ENCODE peak calls at places on chromosomes 12 and 14, in six cellular contexts. One of them, this sample, is unnamed.

GRCh38 chr12:55693323-55694187 is 14.1 kb downstream of the ITGA7 start:
- DNase-seq in tibial artery: peak; percentile 35
- DNase-seq in body of pancreas: no peak
- DNase-seq in GM12865: no peak
- DNase-seq in H9: peak; percentile 16
- DNase-seq in nephron progenitor cell: no peak
- DNase-seq in this sample: no peak

GRCh38 chr14:101808020-101808641 is 46.6 kb downstream of the PPP2R5C start:
- DNase-seq in GM12865: no peak
- DNase-seq in H9: peak; percentile 81
- DNase-seq in nephron progenitor cell: peak; percentile 58
- DNase-seq in tibial artery: no peak
- DNase-seq in body of pancreas: peak; percentile 58
- DNase-seq in this sample: no peak

GRCh38 chr12:54725233-54725843 is 77.2 kb upstream of the DCD start:
- DNase-seq in tibial artery: no peak
- DNase-seq in H9: peak; percentile 60
- DNase-seq in nephron progenitor cell: peak; percentile 15
- DNase-seq in body of pancreas: no peak
- DNase-seq in GM12865: no peak
- DNase-seq in this sample: no peak

GRCh38 chr12:131671871-131672270 is 39.0 kb upstream of the SFSWAP start:
- DNase-seq in tibial artery: peak; percentile 58
- DNase-seq in body of pancreas: no peak
- DNase-seq in H9: peak; percentile 28
- DNase-seq in GM12865: no peak
- DNase-seq in nephron progenitor cell: no peak
- DNase-seq in this sample: no peak

GRCh38 chr12:68882251-68882964 is 50.6 kb downstream of the CPM start:
- DNase-seq in H9: no peak
- DNase-seq in GM12865: no peak
- DNase-seq in nephron progenitor cell: no peak
- DNase-seq in tibial artery: no peak
- DNase-seq in body of pancreas: no peak
- DNase-seq in this sample: no peak

GRCh38 chr12:108419949-108420348 is 80.8 kb upstream of the CMKLR1 start:
- DNase-seq in GM12865: no peak
- DNase-seq in body of pancreas: no peak
- DNase-seq in H9: no peak
- DNase-seq in nephron progenitor cell: no peak
- DNase-seq in tibial artery: no peak
- DNase-seq in this sample: no peak

GRCh38 chr12:63093084-63093483 is 57.9 kb downstream of the AVPR1A start:
- DNase-seq in nephron progenitor cell: no peak
- DNase-seq in H9: no peak
- DNase-seq in body of pancreas: no peak
- DNase-seq in tibial artery: no peak
- DNase-seq in GM12865: peak; percentile 2
- DNase-seq in this sample: no peak

GRCh38 chr12:56236091-56236490 is 6.2 kb downstream of the SLC39A5 start:
- DNase-seq in H9: no peak
- DNase-seq in nephron progenitor cell: no peak
- DNase-seq in GM12865: no peak
- DNase-seq in body of pancreas: peak; percentile 59
- DNase-seq in tibial artery: no peak
- DNase-seq in this sample: no peak

GRCh38 chr12:115687094-115687493 is 590.4 kb downstream of the MED13L start:
- DNase-seq in body of pancreas: no peak
- DNase-seq in GM12865: no peak
- DNase-seq in tibial artery: no peak
- DNase-seq in H9: no peak
- DNase-seq in nephron progenitor cell: peak; percentile 57
- DNase-seq in this sample: peak; percentile 26

GRCh38 chr12:94545937-94546771 is 86.5 kb upstream of the CEP83 start:
- DNase-seq in body of pancreas: peak; percentile 36
- DNase-seq in H9: peak; percentile 78
- DNase-seq in GM12865: peak; percentile 79
- DNase-seq in tibial artery: no peak
- DNase-seq in nephron progenitor cell: peak; percentile 40
- DNase-seq in this sample: peak; percentile 60

GRCh38 chr12:46664771-46665287 is 161.0 kb downstream of the SLC38A4 start:
- DNase-seq in tibial artery: no peak
- DNase-seq in GM12865: peak; percentile 55
- DNase-seq in nephron progenitor cell: no peak
- DNase-seq in body of pancreas: no peak
- DNase-seq in H9: no peak
- DNase-seq in this sample: no peak

GRCh38 chr12:88993655-88994054 is 358.6 kb downstream of the DUSP6 start:
- DNase-seq in nephron progenitor cell: no peak
- DNase-seq in H9: no peak
- DNase-seq in GM12865: peak; percentile 47
- DNase-seq in body of pancreas: no peak
- DNase-seq in tibial artery: no peak
- DNase-seq in this sample: no peak

GRCh38 chr12:113535100-113535499 is 63.4 kb upstream of the LHX5 start:
- DNase-seq in GM12865: no peak
- DNase-seq in nephron progenitor cell: no peak
- DNase-seq in tibial artery: no peak
- DNase-seq in body of pancreas: no peak
- DNase-seq in H9: no peak
- DNase-seq in this sample: no peak

GRCh38 chr12:115002434-115002833 is 318.5 kb upstream of the TBX3 start:
- DNase-seq in nephron progenitor cell: no peak
- DNase-seq in GM12865: no peak
- DNase-seq in tibial artery: no peak
- DNase-seq in body of pancreas: no peak
- DNase-seq in H9: no peak
- DNase-seq in this sample: no peak

GRCh38 chr12:116404913-116405611 is 127.6 kb upstream of the MED13L start:
- DNase-seq in nephron progenitor cell: no peak
- DNase-seq in body of pancreas: no peak
- DNase-seq in H9: no peak
- DNase-seq in tibial artery: no peak
- DNase-seq in GM12865: no peak
- DNase-seq in this sample: no peak

GRCh38 chr14:97943619-97944018 is 1146.4 kb downstream of the VRK1 start:
- DNase-seq in GM12865: no peak
- DNase-seq in body of pancreas: no peak
- DNase-seq in nephron progenitor cell: no peak
- DNase-seq in H9: no peak
- DNase-seq in tibial artery: no peak
- DNase-seq in this sample: no peak

GRCh38 chr14:102544034-102544744 is 34.6 kb upstream of the ANKRD9 start:
- DNase-seq in body of pancreas: no peak
- DNase-seq in H9: peak; percentile 53
- DNase-seq in tibial artery: no peak
- DNase-seq in GM12865: no peak
- DNase-seq in nephron progenitor cell: peak; percentile 56
- DNase-seq in this sample: no peak

GRCh38 chr14:22106700-22107697 is 433.4 kb upstream of the OR4E1 start:
- DNase-seq in tibial artery: no peak
- DNase-seq in nephron progenitor cell: no peak
- DNase-seq in GM12865: no peak
- DNase-seq in body of pancreas: no peak
- DNase-seq in H9: no peak
- DNase-seq in this sample: no peak

GRCh38 chr12:54439521-54440255 is 20.6 kb upstream of the ITGA5 start:
- DNase-seq in H9: no peak
- DNase-seq in GM12865: peak; percentile 49
- DNase-seq in nephron progenitor cell: no peak
- DNase-seq in body of pancreas: no peak
- DNase-seq in tibial artery: no peak
- DNase-seq in this sample: no peak

GRCh38 chr14:69101331-69101826 is 51.5 kb downstream of the DCAF5 start:
- DNase-seq in H9: no peak
- DNase-seq in body of pancreas: no peak
- DNase-seq in GM12865: peak; percentile 35
- DNase-seq in tibial artery: no peak
- DNase-seq in nephron progenitor cell: no peak
- DNase-seq in this sample: no peak
- TF ChIP-seq CTCF in H9: peak; percentile 70
- TF ChIP-seq CTCF in body of pancreas: peak; percentile 37
- TF ChIP-seq CTCF in GM12865: peak; percentile 13
- TF ChIP-seq CTCF in tibial artery: peak; percentile 62
- TF ChIP-seq CTCF in nephron progenitor cell: no peak
- TF ChIP-seq CTCF in this sample: peak; percentile 58

GRCh38 chr12:112285600-112286401 is 96.4 kb downstream of the HECTD4 start:
- DNase-seq in nephron progenitor cell: no peak
- DNase-seq in GM12865: no peak
- DNase-seq in tibial artery: no peak
- DNase-seq in body of pancreas: no peak
- DNase-seq in H9: no peak
- DNase-seq in this sample: no peak
- TF ChIP-seq CTCF in nephron progenitor cell: no peak
- TF ChIP-seq CTCF in GM12865: no peak
- TF ChIP-seq CTCF in tibial artery: no peak
- TF ChIP-seq CTCF in body of pancreas: no peak
- TF ChIP-seq CTCF in H9: no peak
- TF ChIP-seq CTCF in this sample: no peak

GRCh38 chr12:14390885-14391530 is 25.5 kb downstream of the ATF7IP start:
- DNase-seq in GM12865: no peak
- DNase-seq in tibial artery: no peak
- DNase-seq in H9: no peak
- DNase-seq in nephron progenitor cell: no peak
- DNase-seq in body of pancreas: no peak
- DNase-seq in this sample: no peak

GRCh38 chr12:14395059-14395778 is 29.7 kb downstream of the ATF7IP start:
- DNase-seq in GM12865: peak; percentile 62
- DNase-seq in tibial artery: no peak
- DNase-seq in body of pancreas: no peak
- DNase-seq in H9: no peak
- DNase-seq in nephron progenitor cell: no peak
- DNase-seq in this sample: no peak

GRCh38 chr12:14394317-14395058 is 29.0 kb downstream of the ATF7IP start:
- DNase-seq in tibial artery: no peak
- DNase-seq in H9: no peak
- DNase-seq in GM12865: peak; percentile 83
- DNase-seq in body of pancreas: peak; percentile 46
- DNase-seq in nephron progenitor cell: peak; percentile 4
- DNase-seq in this sample: peak; percentile 38

GRCh38 chr12:14396071-14396470 is 30.6 kb downstream of the ATF7IP start:
- DNase-seq in GM12865: peak; percentile 75
- DNase-seq in tibial artery: no peak
- DNase-seq in H9: no peak
- DNase-seq in nephron progenitor cell: no peak
- DNase-seq in body of pancreas: no peak
- DNase-seq in this sample: no peak

DNA sequence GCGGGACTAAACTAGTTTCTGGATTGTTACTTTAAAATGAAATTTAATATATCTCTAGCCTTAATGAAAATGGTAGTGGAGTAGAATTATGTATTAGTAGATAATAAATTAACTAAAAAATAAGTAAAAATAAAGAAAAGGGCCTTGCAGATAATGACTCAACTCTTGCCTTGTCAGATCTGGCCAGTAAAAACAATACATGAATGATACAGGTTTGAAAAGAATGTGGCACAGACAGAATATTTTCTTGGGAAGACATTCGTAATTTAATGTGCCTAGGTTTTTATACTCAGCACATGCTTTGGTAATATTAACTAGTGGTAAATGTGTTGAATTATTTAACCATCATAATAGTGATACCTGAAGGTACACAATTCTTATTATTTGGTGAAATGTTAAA is 28.3 kb downstream of the ATF7IP start:
- DNase-seq in nephron progenitor cell: no peak
- DNase-seq in GM12865: no peak
- DNase-seq in tibial artery: no peak
- DNase-seq in H9: no peak
- DNase-seq in body of pancreas: no peak
- DNase-seq in this sample: no peak
- TF ChIP-seq CTCF in nephron progenitor cell: no peak
- TF ChIP-seq CTCF in GM12865: no peak
- TF ChIP-seq CTCF in tibial artery: no peak
- TF ChIP-seq CTCF in H9: no peak
- TF ChIP-seq CTCF in body of pancreas: no peak
- TF ChIP-seq CTCF in this sample: no peak

GRCh38 chr14:61077437-61077836 is 96.4 kb downstream of the SLC38A6 start:
- DNase-seq in H9: no peak
- DNase-seq in GM12865: no peak
- DNase-seq in tibial artery: no peak
- DNase-seq in body of pancreas: no peak
- DNase-seq in nephron progenitor cell: no peak
- DNase-seq in this sample: no peak

GRCh38 chr14:61074852-61075251 is 93.8 kb downstream of the SLC38A6 start:
- DNase-seq in H9: no peak
- DNase-seq in nephron progenitor cell: no peak
- DNase-seq in tibial artery: no peak
- DNase-seq in GM12865: no peak
- DNase-seq in body of pancreas: no peak
- DNase-seq in this sample: no peak

GRCh38 chr14:61077946-61078738 is 97.1 kb downstream of the SLC38A6 start:
- DNase-seq in tibial artery: no peak
- DNase-seq in H9: no peak
- DNase-seq in GM12865: no peak
- DNase-seq in body of pancreas: no peak
- DNase-seq in nephron progenitor cell: no peak
- DNase-seq in this sample: no peak

GRCh38 chr14:61076531-61076930 is 95.5 kb downstream of the SLC38A6 start:
- DNase-seq in GM12865: no peak
- DNase-seq in H9: no peak
- DNase-seq in body of pancreas: no peak
- DNase-seq in nephron progenitor cell: no peak
- DNase-seq in tibial artery: no peak
- DNase-seq in this sample: no peak

GRCh38 chr14:61080591-61081010 is 99.6 kb downstream of the SLC38A6 start:
- DNase-seq in GM12865: peak; percentile 87
- DNase-seq in nephron progenitor cell: no peak
- DNase-seq in tibial artery: no peak
- DNase-seq in H9: peak; percentile 39
- DNase-seq in body of pancreas: no peak
- DNase-seq in this sample: no peak
- TF ChIP-seq CTCF in GM12865: no peak
- TF ChIP-seq CTCF in nephron progenitor cell: no peak
- TF ChIP-seq CTCF in tibial artery: no peak
- TF ChIP-seq CTCF in H9: no peak
- TF ChIP-seq CTCF in body of pancreas: no peak
- TF ChIP-seq CTCF in this sample: no peak

GRCh38 chr12:10214131-10214876 is 1.6 kb downstream of the GABARAPL1 start:
- DNase-seq in nephron progenitor cell: no peak
- DNase-seq in tibial artery: no peak
- DNase-seq in GM12865: no peak
- DNase-seq in body of pancreas: no peak
- DNase-seq in H9: no peak
- DNase-seq in this sample: no peak

GRCh38 chr12:10211101-10211974 is 1.3 kb upstream of the GABARAPL1 start:
- DNase-seq in body of pancreas: no peak
- DNase-seq in tibial artery: peak; percentile 70
- DNase-seq in GM12865: no peak
- DNase-seq in H9: no peak
- DNase-seq in nephron progenitor cell: no peak
- DNase-seq in this sample: no peak

GRCh38 chr12:10213168-10214130 is 772 bp downstream of the GABARAPL1 start:
- DNase-seq in nephron progenitor cell: peak; percentile 64
- DNase-seq in H9: peak; percentile 63
- DNase-seq in body of pancreas: peak; percentile 72
- DNase-seq in tibial artery: peak; percentile 94
- DNase-seq in GM12865: peak; percentile 63
- DNase-seq in this sample: peak; percentile 72

GRCh38 chr12:10211975-10212622 is 578 bp upstream of the GABARAPL1 start:
- DNase-seq in nephron progenitor cell: peak; percentile 84
- DNase-seq in H9: peak; percentile 98
- DNase-seq in GM12865: peak; percentile 82
- DNase-seq in body of pancreas: peak; percentile 97
- DNase-seq in tibial artery: peak; percentile 99
- DNase-seq in this sample: peak; percentile 98

GRCh38 chr12:10212623-10213131 is at the start of gene GABARAPL1:
- DNase-seq in H9: peak; percentile 83
- DNase-seq in body of pancreas: peak; percentile 84
- DNase-seq in nephron progenitor cell: peak; percentile 80
- DNase-seq in GM12865: peak; percentile 69
- DNase-seq in tibial artery: peak; percentile 94
- DNase-seq in this sample: peak; percentile 87
- TF ChIP-seq CTCF in H9: no peak
- TF ChIP-seq CTCF in body of pancreas: no peak
- TF ChIP-seq CTCF in nephron progenitor cell: no peak
- TF ChIP-seq CTCF in GM12865: no peak
- TF ChIP-seq CTCF in tibial artery: no peak
- TF ChIP-seq CTCF in this sample: no peak

This sample was measured in stomach.